ENCODE peak calls at places on chromosomes 5 and 9, in five cellular contexts. One of them, this sample, is unnamed.

GRCh38 chr5:157148734-157149615 is 6.3 kb upstream of the MED7 start:
- DNase-seq in fibroblast of pulmonary artery: peak; percentile 75
- DNase-seq in cardiac muscle cell: peak; percentile 82
- DNase-seq in mesothelial cell of epicardium: peak; percentile 74
- DNase-seq in mammary epithelial cell: peak; percentile 46
- DNase-seq in this sample: peak; percentile 71

GRCh38 chr5:165871279-165871678 is 2365.9 kb downstream of the MAT2B start:
- DNase-seq in mesothelial cell of epicardium: no peak
- DNase-seq in mammary epithelial cell: no peak
- DNase-seq in cardiac muscle cell: peak; percentile 44
- DNase-seq in fibroblast of pulmonary artery: no peak
- DNase-seq in this sample: no peak

GRCh38 chr9:121288874-121289553 is 21.1 kb downstream of the GSN start:
- DNase-seq in mesothelial cell of epicardium: peak; percentile 71
- DNase-seq in fibroblast of pulmonary artery: peak; percentile 88
- DNase-seq in mammary epithelial cell: peak; percentile 77
- DNase-seq in cardiac muscle cell: peak; percentile 78
- DNase-seq in this sample: peak; percentile 45

GRCh38 chr9:78566948-78567675 is 270.2 kb downstream of the PSAT1 start:
- DNase-seq in mesothelial cell of epicardium: no peak
- DNase-seq in cardiac muscle cell: no peak
- DNase-seq in mammary epithelial cell: peak; percentile 44
- DNase-seq in fibroblast of pulmonary artery: peak; percentile 20
- DNase-seq in this sample: no peak

GRCh38 chr9:136847827-136848392 is 1.3 kb upstream of the PHPT1 start:
- DNase-seq in fibroblast of pulmonary artery: peak; percentile 83
- DNase-seq in mammary epithelial cell: peak; percentile 77
- DNase-seq in mesothelial cell of epicardium: peak; percentile 81
- DNase-seq in cardiac muscle cell: peak; percentile 91
- DNase-seq in this sample: peak; percentile 58

GRCh38 chr9:99824378-99825157 is 2.9 kb downstream of the NR4A3 start:
- DNase-seq in mesothelial cell of epicardium: peak; percentile 69
- DNase-seq in cardiac muscle cell: peak; percentile 63
- DNase-seq in fibroblast of pulmonary artery: peak; percentile 35
- DNase-seq in mammary epithelial cell: no peak
- DNase-seq in this sample: no peak

GRCh38 chr9:130561056-130561455 is 18.3 kb upstream of the FUBP3 start:
- DNase-seq in mammary epithelial cell: peak; percentile 86
- DNase-seq in cardiac muscle cell: no peak
- DNase-seq in fibroblast of pulmonary artery: no peak
- DNase-seq in mesothelial cell of epicardium: no peak
- DNase-seq in this sample: no peak

GRCh38 chr5:157744055-157745011 is 821 bp downstream of the LSM11 start:
- DNase-seq in mesothelial cell of epicardium: peak; percentile 43
- DNase-seq in fibroblast of pulmonary artery: no peak
- DNase-seq in mammary epithelial cell: no peak
- DNase-seq in cardiac muscle cell: peak; percentile 49
- DNase-seq in this sample: no peak

GRCh38 chr5:9350301-9350797 is 195.5 kb downstream of the SEMA5A start:
- DNase-seq in mesothelial cell of epicardium: no peak
- DNase-seq in cardiac muscle cell: no peak
- DNase-seq in fibroblast of pulmonary artery: peak; percentile 37
- DNase-seq in mammary epithelial cell: no peak
- DNase-seq in this sample: no peak

GRCh38 chr9:111759762-111760639 is 34.7 kb downstream of the SHOC1 start:
- DNase-seq in cardiac muscle cell: peak; percentile 62
- DNase-seq in mammary epithelial cell: peak; percentile 69
- DNase-seq in fibroblast of pulmonary artery: peak; percentile 96
- DNase-seq in mesothelial cell of epicardium: no peak
- DNase-seq in this sample: no peak

GRCh38 chr9:127423591-127423933 is 620 bp upstream of the ZNF79 start:
- DNase-seq in fibroblast of pulmonary artery: peak; percentile 21
- DNase-seq in cardiac muscle cell: no peak
- DNase-seq in mammary epithelial cell: no peak
- DNase-seq in mesothelial cell of epicardium: no peak
- DNase-seq in this sample: no peak

GRCh38 chr5:96324708-96325107 is 108.3 kb downstream of the PCSK1 start:
- DNase-seq in mesothelial cell of epicardium: no peak
- DNase-seq in fibroblast of pulmonary artery: peak; percentile 82
- DNase-seq in cardiac muscle cell: no peak
- DNase-seq in mammary epithelial cell: peak; percentile 87
- DNase-seq in this sample: no peak

GRCh38 chr9:86994231-86994630 is 46.9 kb upstream of the GAS1 start:
- DNase-seq in cardiac muscle cell: no peak
- DNase-seq in fibroblast of pulmonary artery: no peak
- DNase-seq in mesothelial cell of epicardium: no peak
- DNase-seq in mammary epithelial cell: no peak
- DNase-seq in this sample: no peak

GRCh38 chr9:18379073-18379811 is 94.7 kb upstream of the ADAMTSL1 start:
- DNase-seq in mammary epithelial cell: peak; percentile 87
- DNase-seq in mesothelial cell of epicardium: no peak
- DNase-seq in cardiac muscle cell: no peak
- DNase-seq in fibroblast of pulmonary artery: peak; percentile 53
- DNase-seq in this sample: no peak

GRCh38 chr5:154612666-154613065 is 134.6 kb upstream of the HAND1 start:
- DNase-seq in fibroblast of pulmonary artery: no peak
- DNase-seq in mesothelial cell of epicardium: no peak
- DNase-seq in cardiac muscle cell: no peak
- DNase-seq in mammary epithelial cell: no peak
- DNase-seq in this sample: no peak

GRCh38 chr5:180396931-180397330 is 43.8 kb upstream of the GFPT2 start:
- DNase-seq in fibroblast of pulmonary artery: no peak
- DNase-seq in mesothelial cell of epicardium: no peak
- DNase-seq in cardiac muscle cell: no peak
- DNase-seq in mammary epithelial cell: no peak
- DNase-seq in this sample: no peak

GRCh38 chr5:134024811-134025210 is 20.0 kb upstream of the VDAC1 start:
- DNase-seq in mammary epithelial cell: no peak
- DNase-seq in fibroblast of pulmonary artery: no peak
- DNase-seq in mesothelial cell of epicardium: no peak
- DNase-seq in cardiac muscle cell: no peak
- DNase-seq in this sample: no peak

GRCh38 chr5:38207343-38207742 is 51.0 kb upstream of the EGFLAM start:
- DNase-seq in fibroblast of pulmonary artery: no peak
- DNase-seq in cardiac muscle cell: no peak
- DNase-seq in mesothelial cell of epicardium: no peak
- DNase-seq in mammary epithelial cell: peak; percentile 10
- DNase-seq in this sample: no peak

GRCh38 chr5:132687995-132688394 is 14.2 kb downstream of the IL4 start:
- DNase-seq in mammary epithelial cell: no peak
- DNase-seq in fibroblast of pulmonary artery: no peak
- DNase-seq in mesothelial cell of epicardium: no peak
- DNase-seq in cardiac muscle cell: no peak
- DNase-seq in this sample: no peak

GRCh38 chr9:87263291-87263690 is 234.4 kb upstream of the DAPK1 start:
- DNase-seq in fibroblast of pulmonary artery: no peak
- DNase-seq in mesothelial cell of epicardium: no peak
- DNase-seq in mammary epithelial cell: no peak
- DNase-seq in cardiac muscle cell: no peak
- DNase-seq in this sample: no peak

GRCh38 chr5:139733698-139734491 is 61.7 kb upstream of the PSD2 start:
- DNase-seq in mammary epithelial cell: peak; percentile 70
- DNase-seq in cardiac muscle cell: no peak
- DNase-seq in mesothelial cell of epicardium: no peak
- DNase-seq in fibroblast of pulmonary artery: no peak
- DNase-seq in this sample: no peak

GRCh38 chr5:68898961-68899471 is 194.8 kb upstream of the SLC30A5 start:
- DNase-seq in fibroblast of pulmonary artery: peak; percentile 65
- DNase-seq in mammary epithelial cell: peak; percentile 94
- DNase-seq in cardiac muscle cell: no peak
- DNase-seq in mesothelial cell of epicardium: no peak
- DNase-seq in this sample: no peak

GRCh38 chr9:112173489-112174222 is 1.4 kb downstream of the SUSD1 start:
- DNase-seq in mammary epithelial cell: no peak
- DNase-seq in mesothelial cell of epicardium: no peak
- DNase-seq in cardiac muscle cell: no peak
- DNase-seq in fibroblast of pulmonary artery: no peak
- DNase-seq in this sample: no peak

GRCh38 chr5:83924171-83924570 is 203.5 kb upstream of the HAPLN1 start:
- DNase-seq in mammary epithelial cell: no peak
- DNase-seq in mesothelial cell of epicardium: no peak
- DNase-seq in fibroblast of pulmonary artery: peak; percentile 40
- DNase-seq in cardiac muscle cell: no peak
- DNase-seq in this sample: no peak

GRCh38 chr9:127318651-127319167 is 54.1 kb downstream of the GARNL3 start:
- DNase-seq in mammary epithelial cell: peak; percentile 23
- DNase-seq in fibroblast of pulmonary artery: peak; percentile 44
- DNase-seq in mesothelial cell of epicardium: no peak
- DNase-seq in cardiac muscle cell: peak; percentile 42
- DNase-seq in this sample: no peak

GRCh38 chr9:79652598-79652997 is 80.8 kb downstream of the TLE4 start:
- DNase-seq in mesothelial cell of epicardium: no peak
- DNase-seq in fibroblast of pulmonary artery: no peak
- DNase-seq in cardiac muscle cell: no peak
- DNase-seq in mammary epithelial cell: no peak
- DNase-seq in this sample: no peak

GRCh38 chr5:161676109-161676508 is 9.4 kb upstream of the GABRA6 start:
- DNase-seq in fibroblast of pulmonary artery: no peak
- DNase-seq in cardiac muscle cell: peak; percentile 44
- DNase-seq in mammary epithelial cell: no peak
- DNase-seq in mesothelial cell of epicardium: no peak
- DNase-seq in this sample: no peak
- TF ChIP-seq CTCF in fibroblast of pulmonary artery: no peak
- TF ChIP-seq CTCF in cardiac muscle cell: no peak
- TF ChIP-seq CTCF in mammary epithelial cell: peak; percentile 66
- TF ChIP-seq CTCF in mesothelial cell of epicardium: peak; percentile 59
- TF ChIP-seq CTCF in this sample: no peak

GRCh38 chr9:981491-981898 is 5.0 kb downstream of the DMRT3 start:
- DNase-seq in mammary epithelial cell: no peak
- DNase-seq in fibroblast of pulmonary artery: no peak
- DNase-seq in cardiac muscle cell: peak; percentile 30
- DNase-seq in mesothelial cell of epicardium: no peak
- DNase-seq in this sample: no peak
- TF ChIP-seq CTCF in mammary epithelial cell: no peak
- TF ChIP-seq CTCF in fibroblast of pulmonary artery: no peak
- TF ChIP-seq CTCF in cardiac muscle cell: no peak
- TF ChIP-seq CTCF in mesothelial cell of epicardium: peak; percentile 29
- TF ChIP-seq CTCF in this sample: no peak

GRCh38 chr5:54257366-54258118 is 52.8 kb downstream of the ARL15 start:
- DNase-seq in mammary epithelial cell: peak; percentile 74
- DNase-seq in fibroblast of pulmonary artery: no peak
- DNase-seq in cardiac muscle cell: no peak
- DNase-seq in mesothelial cell of epicardium: no peak
- DNase-seq in this sample: no peak

GRCh38 chr5:54249210-54250028 is 61.0 kb downstream of the ARL15 start:
- DNase-seq in fibroblast of pulmonary artery: no peak
- DNase-seq in cardiac muscle cell: peak; percentile 52
- DNase-seq in mesothelial cell of epicardium: peak; percentile 44
- DNase-seq in mammary epithelial cell: no peak
- DNase-seq in this sample: peak; percentile 26

GRCh38 chr5:54251981-54252380 is 58.4 kb downstream of the ARL15 start:
- DNase-seq in fibroblast of pulmonary artery: no peak
- DNase-seq in cardiac muscle cell: no peak
- DNase-seq in mesothelial cell of epicardium: no peak
- DNase-seq in mammary epithelial cell: peak; percentile 84
- DNase-seq in this sample: no peak

GRCh38 chr5:54259090-54259489 is 51.3 kb downstream of the ARL15 start:
- DNase-seq in mesothelial cell of epicardium: no peak
- DNase-seq in fibroblast of pulmonary artery: no peak
- DNase-seq in mammary epithelial cell: peak; percentile 27
- DNase-seq in cardiac muscle cell: no peak
- DNase-seq in this sample: no peak

DNA sequence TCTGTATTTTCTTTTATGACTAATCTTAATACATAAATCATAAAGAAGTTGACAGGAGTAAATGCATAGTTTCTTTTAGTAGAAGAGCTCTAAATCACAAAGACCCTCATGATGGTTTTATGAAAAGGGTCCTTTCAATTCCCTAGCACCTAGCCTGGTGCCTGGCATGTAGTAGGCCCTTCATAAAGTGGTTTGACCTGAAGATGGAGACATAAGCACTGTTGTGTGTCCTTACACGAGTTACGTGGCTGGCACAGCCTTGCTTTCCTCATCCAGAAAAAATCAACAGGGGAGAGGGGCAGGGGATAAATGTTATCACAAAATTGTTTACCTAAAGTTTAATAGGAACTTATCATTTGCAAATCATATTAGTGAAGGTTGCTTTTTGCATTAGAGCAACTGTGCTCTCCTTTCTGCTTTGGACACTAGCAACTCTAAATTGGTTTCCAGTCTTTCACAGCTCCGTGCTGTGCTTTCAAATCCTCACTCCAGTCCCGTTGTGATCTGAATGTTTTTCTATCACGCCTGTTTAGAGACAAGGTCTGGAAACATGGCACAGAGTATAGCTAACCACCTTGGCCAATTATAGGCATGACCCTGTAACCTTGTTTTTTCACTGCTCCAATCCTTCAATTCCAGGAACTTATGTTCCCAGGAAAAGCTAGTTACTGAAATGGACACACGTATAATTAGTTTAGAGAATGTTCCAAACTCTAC is 55.7 kb downstream of the ARL15 start:
- DNase-seq in fibroblast of pulmonary artery: peak; percentile 28
- DNase-seq in mammary epithelial cell: no peak
- DNase-seq in cardiac muscle cell: no peak
- DNase-seq in mesothelial cell of epicardium: no peak
- DNase-seq in this sample: no peak
- TF ChIP-seq CTCF in fibroblast of pulmonary artery: peak; percentile 13
- TF ChIP-seq CTCF in mammary epithelial cell: peak; percentile 17
- TF ChIP-seq CTCF in cardiac muscle cell: peak; percentile 22
- TF ChIP-seq CTCF in mesothelial cell of epicardium: no peak
- TF ChIP-seq CTCF in this sample: no peak

GRCh38 chr9:15354713-15355112 is 47.7 kb upstream of the TTC39B start:
- DNase-seq in mammary epithelial cell: no peak
- DNase-seq in fibroblast of pulmonary artery: no peak
- DNase-seq in cardiac muscle cell: peak; percentile 15
- DNase-seq in mesothelial cell of epicardium: no peak
- DNase-seq in this sample: no peak

GRCh38 chr9:15361737-15362136 is 54.7 kb upstream of the TTC39B start:
- DNase-seq in mesothelial cell of epicardium: no peak
- DNase-seq in mammary epithelial cell: no peak
- DNase-seq in fibroblast of pulmonary artery: no peak
- DNase-seq in cardiac muscle cell: no peak
- DNase-seq in this sample: no peak

GRCh38 chr9:15355669-15356068 is 48.7 kb upstream of the TTC39B start:
- DNase-seq in mammary epithelial cell: no peak
- DNase-seq in fibroblast of pulmonary artery: no peak
- DNase-seq in mesothelial cell of epicardium: no peak
- DNase-seq in cardiac muscle cell: no peak
- DNase-seq in this sample: no peak

GRCh38 chr9:15353892-15354291 is 46.9 kb upstream of the TTC39B start:
- DNase-seq in mesothelial cell of epicardium: no peak
- DNase-seq in mammary epithelial cell: no peak
- DNase-seq in cardiac muscle cell: no peak
- DNase-seq in fibroblast of pulmonary artery: no peak
- DNase-seq in this sample: no peak

DNA sequence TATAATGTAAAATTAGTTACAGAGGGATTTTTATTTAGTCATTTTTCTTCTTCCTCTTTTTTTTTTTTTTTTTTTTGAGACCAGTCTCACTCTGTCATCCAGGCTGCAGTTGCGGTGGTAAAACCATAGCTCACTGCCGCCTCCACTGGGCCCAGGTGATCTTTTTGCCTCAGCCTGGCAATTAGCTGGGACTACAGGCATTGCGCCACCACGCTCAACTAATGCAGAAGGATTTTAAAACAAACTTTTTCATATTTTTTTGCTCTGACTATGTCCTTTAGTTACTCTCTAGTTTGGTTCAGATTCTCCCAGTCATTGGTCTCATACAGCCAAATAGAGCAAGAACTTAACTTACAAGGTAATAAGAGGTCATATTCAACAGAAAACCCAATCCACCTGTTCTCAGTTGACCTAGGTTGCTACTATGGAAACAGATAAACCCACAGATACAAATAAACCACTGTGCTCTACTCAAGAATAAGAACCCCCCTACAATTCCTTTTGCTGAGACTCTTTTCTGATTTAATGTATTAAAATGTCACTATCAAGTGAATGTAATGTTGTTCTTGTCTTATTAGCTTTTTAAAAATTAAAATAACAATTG is 50.1 kb upstream of the TTC39B start:
- DNase-seq in mesothelial cell of epicardium: no peak
- DNase-seq in mammary epithelial cell: no peak
- DNase-seq in cardiac muscle cell: no peak
- DNase-seq in fibroblast of pulmonary artery: no peak
- DNase-seq in this sample: no peak
- TF ChIP-seq CTCF in mesothelial cell of epicardium: no peak
- TF ChIP-seq CTCF in mammary epithelial cell: no peak
- TF ChIP-seq CTCF in cardiac muscle cell: no peak
- TF ChIP-seq CTCF in fibroblast of pulmonary artery: no peak
- TF ChIP-seq CTCF in this sample: no peak

This sample was measured in omental fat pad.